ENCODE peak calls at places on chromosome 11, in ten cellular contexts. One of them, this sample, is unnamed.

GRCh38 chr11:44884056-44884455 is 66.6 kb downstream of the TP53I11 start:
- DNase-seq in tibial artery: no peak
- DNase-seq in tibial nerve: no peak
- DNase-seq in progenitor cell of endocrine pancreas: no peak
- DNase-seq in psoas muscle: no peak
- DNase-seq in prostate gland: no peak
- DNase-seq in heart right ventricle: no peak
- DNase-seq in activated CD8-positive, alpha-beta T cell treated with anti-CD3 and anti-CD28 coated beads for 36 hours: no peak
- DNase-seq in neural crest cell: no peak
- DNase-seq in neural progenitor cell: no peak
- DNase-seq in this sample: no peak

GRCh38 chr11:9228086-9228485 is 37.1 kb downstream of the DENND5A start:
- DNase-seq in heart right ventricle: no peak
- DNase-seq in neural progenitor cell: peak
- DNase-seq in progenitor cell of endocrine pancreas: no peak
- DNase-seq in psoas muscle: no peak
- DNase-seq in tibial artery: no peak
- DNase-seq in prostate gland: no peak
- DNase-seq in neural crest cell: no peak
- DNase-seq in tibial nerve: no peak
- DNase-seq in activated CD8-positive, alpha-beta T cell treated with anti-CD3 and anti-CD28 coated beads for 36 hours: no peak
- DNase-seq in this sample: no peak

GRCh38 chr11:32388871-32389770 is 46.2 kb downstream of the WT1 start:
- DNase-seq in tibial nerve: no peak
- DNase-seq in tibial artery: no peak
- DNase-seq in progenitor cell of endocrine pancreas: no peak
- DNase-seq in neural progenitor cell: no peak
- DNase-seq in neural crest cell: no peak
- DNase-seq in activated CD8-positive, alpha-beta T cell treated with anti-CD3 and anti-CD28 coated beads for 36 hours: no peak
- DNase-seq in psoas muscle: no peak
- DNase-seq in heart right ventricle: no peak
- DNase-seq in prostate gland: no peak
- DNase-seq in this sample: no peak

GRCh38 chr11:34051349-34052035 is at the start of gene CAPRIN1:
- DNase-seq in tibial nerve: peak
- DNase-seq in prostate gland: peak
- DNase-seq in neural progenitor cell: peak
- DNase-seq in tibial artery: peak
- DNase-seq in psoas muscle: peak
- DNase-seq in activated CD8-positive, alpha-beta T cell treated with anti-CD3 and anti-CD28 coated beads for 36 hours: peak
- DNase-seq in heart right ventricle: peak
- DNase-seq in progenitor cell of endocrine pancreas: peak
- DNase-seq in neural crest cell: peak
- DNase-seq in this sample: peak

GRCh38 chr11:6351782-6352181 is 31.5 kb upstream of the CAVIN3 start:
- DNase-seq in activated CD8-positive, alpha-beta T cell treated with anti-CD3 and anti-CD28 coated beads for 36 hours: peak
- DNase-seq in psoas muscle: no peak
- DNase-seq in progenitor cell of endocrine pancreas: no peak
- DNase-seq in tibial nerve: no peak
- DNase-seq in neural crest cell: no peak
- DNase-seq in neural progenitor cell: no peak
- DNase-seq in heart right ventricle: no peak
- DNase-seq in tibial artery: no peak
- DNase-seq in prostate gland: no peak
- DNase-seq in this sample: no peak

GRCh38 chr11:85961930-85962363 is 106.8 kb downstream of the CCDC83 start:
- DNase-seq in progenitor cell of endocrine pancreas: no peak
- DNase-seq in neural progenitor cell: no peak
- DNase-seq in activated CD8-positive, alpha-beta T cell treated with anti-CD3 and anti-CD28 coated beads for 36 hours: no peak
- DNase-seq in psoas muscle: no peak
- DNase-seq in neural crest cell: no peak
- DNase-seq in tibial artery: no peak
- DNase-seq in prostate gland: no peak
- DNase-seq in tibial nerve: no peak
- DNase-seq in heart right ventricle: no peak
- DNase-seq in this sample: no peak

GRCh38 chr11:117443269-117444186 is 115.9 kb downstream of the CEP164 start:
- DNase-seq in activated CD8-positive, alpha-beta T cell treated with anti-CD3 and anti-CD28 coated beads for 36 hours: peak
- DNase-seq in neural crest cell: peak
- DNase-seq in neural progenitor cell: peak
- DNase-seq in tibial artery: peak
- DNase-seq in progenitor cell of endocrine pancreas: peak
- DNase-seq in heart right ventricle: peak
- DNase-seq in tibial nerve: no peak
- DNase-seq in psoas muscle: peak
- DNase-seq in prostate gland: peak
- DNase-seq in this sample: peak

GRCh38 chr11:86548278-86548917 is 124.0 kb downstream of the ME3 start:
- DNase-seq in progenitor cell of endocrine pancreas: no peak
- DNase-seq in activated CD8-positive, alpha-beta T cell treated with anti-CD3 and anti-CD28 coated beads for 36 hours: no peak
- DNase-seq in prostate gland: no peak
- DNase-seq in neural crest cell: no peak
- DNase-seq in neural progenitor cell: no peak
- DNase-seq in heart right ventricle: no peak
- DNase-seq in tibial artery: no peak
- DNase-seq in tibial nerve: no peak
- DNase-seq in psoas muscle: no peak
- DNase-seq in this sample: no peak

GRCh38 chr11:113493205-113493604 is 18.0 kb upstream of the DRD2 start:
- DNase-seq in progenitor cell of endocrine pancreas: no peak
- DNase-seq in psoas muscle: no peak
- DNase-seq in neural crest cell: no peak
- DNase-seq in neural progenitor cell: no peak
- DNase-seq in tibial artery: no peak
- DNase-seq in activated CD8-positive, alpha-beta T cell treated with anti-CD3 and anti-CD28 coated beads for 36 hours: no peak
- DNase-seq in prostate gland: no peak
- DNase-seq in heart right ventricle: no peak
- DNase-seq in tibial nerve: no peak
- DNase-seq in this sample: no peak

GRCh38 chr11:113488931-113489351 is 13.7 kb upstream of the DRD2 start:
- DNase-seq in activated CD8-positive, alpha-beta T cell treated with anti-CD3 and anti-CD28 coated beads for 36 hours: no peak
- DNase-seq in progenitor cell of endocrine pancreas: no peak
- DNase-seq in neural progenitor cell: no peak
- DNase-seq in heart right ventricle: no peak
- DNase-seq in tibial nerve: no peak
- DNase-seq in psoas muscle: no peak
- DNase-seq in prostate gland: no peak
- DNase-seq in neural crest cell: no peak
- DNase-seq in tibial artery: no peak
- DNase-seq in this sample: no peak

GRCh38 chr11:113496026-113496651 is 20.9 kb upstream of the DRD2 start:
- DNase-seq in tibial nerve: no peak
- DNase-seq in prostate gland: no peak
- DNase-seq in tibial artery: no peak
- DNase-seq in heart right ventricle: no peak
- DNase-seq in psoas muscle: no peak
- DNase-seq in progenitor cell of endocrine pancreas: no peak
- DNase-seq in neural progenitor cell: no peak
- DNase-seq in neural crest cell: no peak
- DNase-seq in activated CD8-positive, alpha-beta T cell treated with anti-CD3 and anti-CD28 coated beads for 36 hours: no peak
- DNase-seq in this sample: no peak

GRCh38 chr11:113494021-113494420 is 18.8 kb upstream of the DRD2 start:
- DNase-seq in neural crest cell: no peak
- DNase-seq in neural progenitor cell: no peak
- DNase-seq in tibial artery: no peak
- DNase-seq in tibial nerve: no peak
- DNase-seq in activated CD8-positive, alpha-beta T cell treated with anti-CD3 and anti-CD28 coated beads for 36 hours: no peak
- DNase-seq in prostate gland: no peak
- DNase-seq in psoas muscle: no peak
- DNase-seq in progenitor cell of endocrine pancreas: no peak
- DNase-seq in heart right ventricle: no peak
- DNase-seq in this sample: no peak
- TF ChIP-seq CTCF in neural crest cell: no peak
- TF ChIP-seq CTCF in neural progenitor cell: no peak
- TF ChIP-seq CTCF in tibial artery: no peak
- TF ChIP-seq CTCF in tibial nerve: no peak
- TF ChIP-seq CTCF in activated CD8-positive, alpha-beta T cell treated with anti-CD3 and anti-CD28 coated beads for 36 hours: no peak
- TF ChIP-seq CTCF in prostate gland: no peak
- TF ChIP-seq CTCF in psoas muscle: no peak
- TF ChIP-seq CTCF in progenitor cell of endocrine pancreas: no peak
- TF ChIP-seq CTCF in heart right ventricle: no peak
- TF ChIP-seq CTCF in this sample: no peak

GRCh38 chr11:61679893-61680621 is at the start of gene DAGLA:
- DNase-seq in progenitor cell of endocrine pancreas: peak
- DNase-seq in neural progenitor cell: peak
- DNase-seq in psoas muscle: peak
- DNase-seq in neural crest cell: peak
- DNase-seq in tibial nerve: peak
- DNase-seq in tibial artery: peak
- DNase-seq in heart right ventricle: peak
- DNase-seq in activated CD8-positive, alpha-beta T cell treated with anti-CD3 and anti-CD28 coated beads for 36 hours: peak
- DNase-seq in prostate gland: peak
- DNase-seq in this sample: peak
- TF ChIP-seq CTCF in progenitor cell of endocrine pancreas: peak
- TF ChIP-seq CTCF in neural progenitor cell: peak
- TF ChIP-seq CTCF in psoas muscle: peak
- TF ChIP-seq CTCF in neural crest cell: peak
- TF ChIP-seq CTCF in tibial nerve: peak
- TF ChIP-seq CTCF in tibial artery: peak
- TF ChIP-seq CTCF in heart right ventricle: peak
- TF ChIP-seq CTCF in activated CD8-positive, alpha-beta T cell treated with anti-CD3 and anti-CD28 coated beads for 36 hours: peak
- TF ChIP-seq CTCF in prostate gland: peak
- TF ChIP-seq CTCF in this sample: peak

GRCh38 chr11:126210871-126211235 is 597 bp downstream of the RPUSD4 start:
- DNase-seq in psoas muscle: no peak
- DNase-seq in tibial nerve: no peak
- DNase-seq in heart right ventricle: no peak
- DNase-seq in tibial artery: no peak
- DNase-seq in neural crest cell: peak
- DNase-seq in prostate gland: no peak
- DNase-seq in activated CD8-positive, alpha-beta T cell treated with anti-CD3 and anti-CD28 coated beads for 36 hours: no peak
- DNase-seq in neural progenitor cell: peak
- DNase-seq in progenitor cell of endocrine pancreas: no peak
- DNase-seq in this sample: no peak

GRCh38 chr11:126214446-126215240 is 3.1 kb downstream of the FAM118B start:
- DNase-seq in psoas muscle: no peak
- DNase-seq in tibial nerve: no peak
- DNase-seq in tibial artery: no peak
- DNase-seq in progenitor cell of endocrine pancreas: no peak
- DNase-seq in neural progenitor cell: no peak
- DNase-seq in neural crest cell: no peak
- DNase-seq in heart right ventricle: no peak
- DNase-seq in prostate gland: peak
- DNase-seq in activated CD8-positive, alpha-beta T cell treated with anti-CD3 and anti-CD28 coated beads for 36 hours: no peak
- DNase-seq in this sample: no peak

GRCh38 chr11:126216526-126217305 is 5.1 kb downstream of the FAM118B start:
- DNase-seq in psoas muscle: no peak
- DNase-seq in tibial artery: no peak
- DNase-seq in prostate gland: no peak
- DNase-seq in neural progenitor cell: no peak
- DNase-seq in progenitor cell of endocrine pancreas: no peak
- DNase-seq in tibial nerve: no peak
- DNase-seq in neural crest cell: no peak
- DNase-seq in heart right ventricle: no peak
- DNase-seq in activated CD8-positive, alpha-beta T cell treated with anti-CD3 and anti-CD28 coated beads for 36 hours: no peak
- DNase-seq in this sample: no peak

GRCh38 chr11:126212089-126212660 is 593 bp downstream of the FAM118B start:
- DNase-seq in prostate gland: no peak
- DNase-seq in tibial nerve: no peak
- DNase-seq in neural crest cell: no peak
- DNase-seq in activated CD8-positive, alpha-beta T cell treated with anti-CD3 and anti-CD28 coated beads for 36 hours: no peak
- DNase-seq in psoas muscle: no peak
- DNase-seq in tibial artery: no peak
- DNase-seq in heart right ventricle: no peak
- DNase-seq in progenitor cell of endocrine pancreas: no peak
- DNase-seq in neural progenitor cell: peak
- DNase-seq in this sample: no peak

DNA sequence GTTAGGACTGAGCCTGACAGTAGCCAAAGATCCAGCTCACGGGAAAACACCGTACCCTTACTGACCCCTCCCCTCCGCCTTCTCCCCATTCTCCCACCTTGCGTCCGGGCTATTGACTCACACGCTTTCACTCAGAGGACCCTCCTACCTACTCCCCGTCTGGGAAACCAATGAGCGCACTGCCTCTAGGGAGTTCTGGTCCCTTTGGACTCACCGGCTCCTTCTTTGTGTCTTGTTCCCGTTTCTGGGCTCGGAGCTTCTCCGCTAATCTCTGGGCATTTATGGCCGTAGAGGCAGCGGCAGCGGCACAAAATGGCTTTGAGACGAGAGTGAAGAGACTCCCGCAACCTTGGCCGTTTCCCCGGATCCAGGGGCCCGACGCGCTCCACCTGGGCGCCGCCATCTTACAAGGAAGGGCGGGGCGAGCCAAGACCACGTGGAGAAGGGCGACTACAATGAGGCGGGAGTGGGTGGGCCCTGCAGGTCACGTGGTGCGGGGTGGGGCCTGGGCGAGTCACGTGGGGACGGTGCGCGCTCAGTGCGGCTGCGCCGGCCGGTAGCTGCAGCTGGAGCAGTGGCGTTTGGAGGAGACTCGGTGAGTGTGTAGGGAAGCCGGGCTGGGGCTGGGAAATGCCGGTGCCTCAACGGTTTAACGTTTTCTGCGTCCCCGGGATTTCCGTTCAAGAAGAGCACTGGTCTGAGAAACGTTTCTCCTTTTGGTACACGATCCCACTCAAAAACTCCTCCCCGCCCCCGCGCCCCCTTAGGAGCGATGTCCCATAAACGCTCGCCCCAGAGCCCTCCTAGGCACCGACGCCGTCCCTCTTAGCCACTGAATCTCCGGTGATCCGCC is at the start of the genes FAM118B and RPUSD4:
- DNase-seq in heart right ventricle: peak
- DNase-seq in neural crest cell: peak
- DNase-seq in psoas muscle: peak
- DNase-seq in prostate gland: peak
- DNase-seq in progenitor cell of endocrine pancreas: peak
- DNase-seq in tibial artery: peak
- DNase-seq in neural progenitor cell: peak
- DNase-seq in activated CD8-positive, alpha-beta T cell treated with anti-CD3 and anti-CD28 coated beads for 36 hours: peak
- DNase-seq in tibial nerve: peak
- DNase-seq in this sample: peak
- TF ChIP-seq CTCF in heart right ventricle: no peak
- TF ChIP-seq CTCF in neural crest cell: no peak
- TF ChIP-seq CTCF in psoas muscle: no peak
- TF ChIP-seq CTCF in prostate gland: no peak
- TF ChIP-seq CTCF in progenitor cell of endocrine pancreas: no peak
- TF ChIP-seq CTCF in tibial artery: no peak
- TF ChIP-seq CTCF in neural progenitor cell: no peak
- TF ChIP-seq CTCF in activated CD8-positive, alpha-beta T cell treated with anti-CD3 and anti-CD28 coated beads for 36 hours: no peak
- TF ChIP-seq CTCF in tibial nerve: no peak
- TF ChIP-seq CTCF in this sample: no peak

DNA sequence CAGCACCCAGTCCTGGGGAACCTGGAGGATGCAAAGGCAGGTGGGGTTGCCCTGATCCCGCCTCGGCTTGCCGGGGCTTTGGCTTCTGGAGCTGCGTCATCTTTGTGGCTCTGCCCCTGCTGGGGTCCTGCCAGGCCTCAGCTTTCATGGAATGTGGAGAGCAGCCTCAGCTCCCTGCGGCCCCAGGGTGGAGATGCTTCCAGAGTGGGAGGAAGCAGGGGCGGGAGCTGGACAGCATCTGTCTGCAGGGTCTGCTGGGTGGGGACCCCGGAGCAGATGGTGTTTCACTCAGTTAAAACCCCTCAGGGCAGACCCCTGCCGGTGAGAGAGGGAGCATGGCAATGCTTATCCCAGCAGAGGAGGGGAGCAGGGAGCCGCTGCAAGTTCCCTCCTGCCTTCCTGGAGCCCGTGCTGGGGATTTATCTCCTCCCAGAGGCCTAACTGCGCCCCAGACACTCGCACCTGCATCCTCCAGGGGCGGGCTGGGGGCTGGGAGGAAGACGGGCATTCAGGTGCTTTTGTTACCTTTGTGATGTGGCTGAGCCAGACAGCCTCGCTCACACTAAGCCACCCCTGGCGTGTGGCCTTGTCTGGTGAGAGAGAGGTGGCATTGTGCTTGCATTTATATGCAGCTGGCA is 15.7 kb downstream of the GRIK4 start:
- DNase-seq in tibial nerve: no peak
- DNase-seq in neural crest cell: peak
- DNase-seq in prostate gland: no peak
- DNase-seq in heart right ventricle: no peak
- DNase-seq in neural progenitor cell: peak
- DNase-seq in progenitor cell of endocrine pancreas: no peak
- DNase-seq in activated CD8-positive, alpha-beta T cell treated with anti-CD3 and anti-CD28 coated beads for 36 hours: no peak
- DNase-seq in psoas muscle: peak
- DNase-seq in tibial artery: no peak
- DNase-seq in this sample: no peak
- TF ChIP-seq CTCF in tibial nerve: no peak
- TF ChIP-seq CTCF in neural crest cell: peak
- TF ChIP-seq CTCF in prostate gland: no peak
- TF ChIP-seq CTCF in heart right ventricle: no peak
- TF ChIP-seq CTCF in neural progenitor cell: peak
- TF ChIP-seq CTCF in progenitor cell of endocrine pancreas: peak
- TF ChIP-seq CTCF in activated CD8-positive, alpha-beta T cell treated with anti-CD3 and anti-CD28 coated beads for 36 hours: no peak
- TF ChIP-seq CTCF in psoas muscle: no peak
- TF ChIP-seq CTCF in tibial artery: no peak
- TF ChIP-seq CTCF in this sample: no peak

This sample was measured in GM10248.